ENCODE peak calls at places on chromosome 22, in six cellular contexts. R, C, S, E, Y and X are unnamed samples.

GRCh38 chr22:21982338-21982965 is at the start of gene TOP3B:
- DNase-seq in Y (peak), E (peak), S (peak), C (peak), R (peak), X (peak)

GRCh38 chr22:46030241-46030880 is 53.4 kb upstream of the WNT7B start:
- DNase-seq in Y (no peak), C (no peak), E (peak), R (no peak), S (no peak), X (no peak)

GRCh38 chr22:47612136-47612910 is 849.9 kb downstream of the TBC1D22A start:
- DNase-seq in C (no peak), S (no peak), E (no peak), Y (peak), R (no peak), X (no peak)

GRCh38 chr22:27206747-27207133 is 549.4 kb downstream of the MIAT start:
- DNase-seq in E (no peak), C (no peak), Y (no peak), R (no peak), S (no peak), X (no peak)

GRCh38 chr22:40973144-40973543 is 22.0 kb downstream of the RBX1 start:
- DNase-seq in S (no peak), E (no peak), R (no peak), C (no peak), Y (no peak), X (no peak)

GRCh38 chr22:42683599-42684283 is 34.5 kb upstream of the CYB5R3 start:
- DNase-seq in Y (peak), E (peak), R (no peak), S (no peak), C (no peak), X (no peak)

GRCh38 chr22:47902646-47903180 is 1140.3 kb downstream of the TBC1D22A start:
- DNase-seq in E (no peak), R (no peak), C (no peak), S (no peak), Y (no peak), X (no peak)

GRCh38 chr22:48576333-48577013 is 1251.2 kb downstream of the BRD1 start:
- DNase-seq in R (peak), C (no peak), E (no peak), S (no peak), Y (peak), X (peak)

GRCh38 chr22:47090591-47091240 is 328.3 kb downstream of the TBC1D22A start:
- DNase-seq in R (no peak), C (peak), Y (no peak), S (no peak), E (no peak), X (no peak)

GRCh38 chr22:30930228-30930627 is 38.3 kb downstream of the MORC2 start:
- DNase-seq in C (no peak), E (no peak), R (no peak), Y (no peak), S (no peak), X (no peak)

GRCh38 chr22:45946805-45947600 is 30.0 kb downstream of the WNT7B start:
- DNase-seq in Y (no peak), C (no peak), R (no peak), S (no peak), E (no peak), X (no peak)

GRCh38 chr22:27151407-27151806 is 494.0 kb downstream of the MIAT start:
- DNase-seq in C (no peak), R (peak), E (no peak), Y (no peak), S (no peak), X (no peak)

GRCh38 chr22:30969532-30970355 is 679 bp downstream of the TUG1 start:
- DNase-seq in E (peak), S (peak), R (peak), Y (no peak), C (peak), X (no peak)

GRCh38 chr22:39556970-39557811 is 13.4 kb upstream of the CACNA1I start:
- DNase-seq in E (no peak), S (no peak), R (peak), C (peak), Y (no peak), X (peak)

GRCh38 chr22:48952256-48953102 is 875.2 kb downstream of the BRD1 start:
- DNase-seq in Y (no peak), R (no peak), S (peak), C (no peak), E (no peak), X (peak)

GRCh38 chr22:45934659-45935341 is 42.2 kb downstream of the WNT7B start:
- DNase-seq in S (peak), C (peak), E (peak), R (no peak), Y (no peak), X (peak)

GRCh38 chr22:39308614-39309363 is 10.6 kb downstream of the RPL3 start:
- DNase-seq in R (no peak), S (peak), E (no peak), Y (peak), C (peak), X (no peak)

GRCh38 chr22:41204992-41205900 is at the start of gene L3MBTL2:
- DNase-seq in C (peak), Y (peak), E (peak), R (peak), S (peak), X (peak)

GRCh38 chr22:20904008-20904979 is 12.9 kb upstream of the CRKL start:
- DNase-seq in S (no peak), E (no peak), R (no peak), C (peak), Y (no peak), X (no peak)

DNA sequence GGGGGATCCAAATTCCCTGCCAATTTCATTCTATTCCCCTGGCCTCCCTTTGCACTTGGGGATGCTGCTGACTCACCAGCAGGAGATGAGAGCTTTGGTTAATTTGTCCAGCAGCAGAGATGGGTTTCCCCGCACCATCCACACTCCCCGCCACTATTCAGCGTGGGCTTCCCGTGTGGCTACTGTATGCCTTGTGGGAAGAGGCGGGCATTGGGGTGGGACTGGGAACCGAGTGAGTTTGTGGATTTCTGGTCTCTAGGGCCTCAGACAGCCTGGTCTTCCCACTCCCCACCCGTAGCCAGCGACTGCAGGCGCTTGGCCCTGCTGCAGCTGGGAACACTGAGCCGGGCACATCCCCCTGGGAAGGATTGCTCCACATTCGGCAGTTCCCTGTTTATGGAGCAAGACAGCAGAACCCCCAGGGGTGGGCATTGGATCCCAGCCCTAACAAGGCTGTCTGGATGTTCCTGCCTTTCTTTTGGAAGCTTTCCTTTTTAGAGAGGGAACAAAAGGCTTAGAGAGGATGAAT is 23.4 kb downstream of the KIAA1671 start:
- DNase-seq in C (no peak), R (no peak), S (no peak), E (no peak), Y (peak), X (no peak)
- TF ChIP-seq CTCF in C (no peak), R (no peak), S (no peak), E (no peak), Y (no peak), X (no peak)

GRCh38 chr22:29842172-29842571 is 4.1 kb upstream of the ASCC2 start:
- DNase-seq in Y (no peak), R (no peak), E (no peak), S (no peak), C (no peak), X (no peak)

GRCh38 chr22:29838599-29838956 is 504 bp upstream of the ASCC2 start:
- DNase-seq in Y (no peak), E (no peak), S (no peak), R (no peak), C (no peak), X (no peak)

GRCh38 chr22:29833392-29833949 is 4.6 kb downstream of the ASCC2 start:
- DNase-seq in E (no peak), C (no peak), S (no peak), R (no peak), Y (no peak), X (no peak)

GRCh38 chr22:29840498-29840897 is 2.4 kb upstream of the ASCC2 start:
- DNase-seq in S (no peak), Y (no peak), C (no peak), R (no peak), E (no peak), X (no peak)

GRCh38 chr22:29837780-29838598 is at the start of gene ASCC2:
- DNase-seq in R (peak), C (peak), S (peak), Y (peak), E (peak), X (peak)
- TF ChIP-seq CTCF in R (no peak), C (no peak), S (no peak), Y (no peak), E (peak), X (no peak)

GRCh38 chr22:38190581-38190980 is 9.0 kb upstream of the PLA2G6 start:
- DNase-seq in Y (no peak), R (no peak), C (no peak), S (no peak), E (no peak), X (no peak)

GRCh38 chr22:38191746-38192474 is 9.9 kb upstream of the MAFF start:
- DNase-seq in E (no peak), R (no peak), S (no peak), Y (no peak), C (no peak), X (no peak)

GRCh38 chr22:38193580-38193979 is 8.2 kb upstream of the MAFF start:
- DNase-seq in R (no peak), S (peak), E (no peak), C (no peak), Y (no peak), X (no peak)

GRCh38 chr22:38191115-38191514 is 9.5 kb upstream of the PLA2G6 start:
- DNase-seq in R (no peak), Y (no peak), S (no peak), E (no peak), C (no peak), X (no peak)

DNA sequence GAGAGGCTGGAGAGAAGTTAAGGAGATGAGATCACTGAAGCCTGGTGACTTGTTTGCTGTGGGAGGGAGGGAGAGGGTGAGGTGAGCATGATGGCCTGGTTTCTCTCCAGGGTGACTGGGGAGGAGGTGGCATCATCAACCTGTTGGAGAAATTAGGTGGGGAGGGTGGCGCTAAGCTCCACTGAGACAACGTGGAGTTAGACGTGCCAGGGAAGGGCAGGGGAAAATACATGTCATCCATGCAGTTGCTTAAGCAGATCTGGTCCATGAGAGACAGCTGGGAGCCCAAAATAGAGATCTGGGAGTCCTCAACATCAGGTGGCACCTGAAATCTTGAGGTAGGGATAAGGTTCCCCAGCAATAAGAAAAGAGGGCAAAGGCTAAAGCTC is 9.3 kb upstream of the MAFF start:
- DNase-seq in Y (no peak), S (no peak), R (no peak), E (no peak), C (no peak), X (no peak)
- TF ChIP-seq CTCF in Y (no peak), S (no peak), R (no peak), E (no peak), C (no peak), X (no peak)

GRCh38 chr22:43996981-43997265 is 27.2 kb upstream of the PARVB start:
- DNase-seq in R (peak), C (no peak), Y (no peak), E (no peak), S (no peak), X (no peak)
- TF ChIP-seq CTCF in R (peak), C (no peak), Y (no peak), E (no peak), S (no peak), X (no peak)

GRCh38 chr22:50276143-50276542 is 6.0 kb upstream of the MAPK11 start:
- DNase-seq in R (peak), C (peak), Y (no peak), E (no peak), S (peak), X (no peak)
- TF ChIP-seq CTCF in R (peak), C (peak), Y (peak), E (peak), S (no peak), X (peak)

GRCh38 chr22:37155971-37156370 is 6.3 kb upstream of the IL2RB start:
- DNase-seq in C (no peak), E (no peak), S (no peak), R (no peak), Y (no peak), X (no peak)

GRCh38 chr22:37157516-37158289 is 8.0 kb upstream of the IL2RB start:
- DNase-seq in R (no peak), E (no peak), Y (no peak), S (no peak), C (no peak), X (no peak)

GRCh38 chr22:37158963-37159290 is 9.2 kb upstream of the IL2RB start:
- DNase-seq in C (no peak), E (no peak), Y (no peak), R (no peak), S (no peak), X (no peak)

GRCh38 chr22:37154925-37155712 is 5.4 kb upstream of the IL2RB start:
- DNase-seq in S (no peak), Y (no peak), E (no peak), R (no peak), C (peak), X (no peak)

GRCh38 chr22:37156686-37157435 is 7.1 kb upstream of the IL2RB start:
- DNase-seq in Y (no peak), S (no peak), C (no peak), E (no peak), R (no peak), X (no peak)
- TF ChIP-seq CTCF in Y (no peak), S (no peak), C (no peak), E (no peak), R (no peak), X (no peak)

GRCh38 chr22:38030311-38031133 is 26.7 kb upstream of the PICK1 start:
- DNase-seq in S (no peak), R (peak), C (no peak), Y (no peak), E (no peak), X (no peak)
- TF ChIP-seq CTCF in S (no peak), R (no peak), C (peak), Y (no peak), E (no peak), X (no peak)

DNA sequence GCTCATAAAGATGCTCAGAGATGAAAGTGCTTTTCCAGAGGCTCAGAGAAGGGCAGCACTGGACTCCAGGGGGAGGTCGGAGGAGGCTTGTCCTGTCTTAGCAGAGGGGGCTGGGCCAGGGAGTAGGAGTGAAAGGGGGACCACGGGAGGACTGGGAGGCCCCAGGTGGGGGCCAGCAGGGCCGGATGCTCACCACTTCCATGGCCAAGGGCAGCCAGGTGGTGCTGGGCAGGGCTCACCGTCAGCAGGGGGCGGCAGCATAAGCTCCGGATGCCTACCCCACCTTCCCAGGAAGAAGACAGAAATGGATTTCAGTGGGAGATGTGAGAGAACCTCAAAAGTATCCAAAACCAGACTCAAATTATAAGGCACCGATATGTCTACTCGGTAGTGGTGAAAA is 11.0 kb downstream of the RAB36 start:
- DNase-seq in C (no peak), E (no peak), Y (no peak), R (peak), S (no peak), X (no peak)
- TF ChIP-seq CTCF in C (peak), E (no peak), Y (no peak), R (peak), S (no peak), X (no peak)

GRCh38 chr22:37202001-37202555 is 10.2 kb downstream of the SSTR3 start:
- DNase-seq in C (no peak), Y (peak), E (no peak), R (no peak), S (no peak), X (no peak)
- TF ChIP-seq CTCF in C (no peak), Y (no peak), E (no peak), R (no peak), S (no peak), X (no peak)

DNA sequence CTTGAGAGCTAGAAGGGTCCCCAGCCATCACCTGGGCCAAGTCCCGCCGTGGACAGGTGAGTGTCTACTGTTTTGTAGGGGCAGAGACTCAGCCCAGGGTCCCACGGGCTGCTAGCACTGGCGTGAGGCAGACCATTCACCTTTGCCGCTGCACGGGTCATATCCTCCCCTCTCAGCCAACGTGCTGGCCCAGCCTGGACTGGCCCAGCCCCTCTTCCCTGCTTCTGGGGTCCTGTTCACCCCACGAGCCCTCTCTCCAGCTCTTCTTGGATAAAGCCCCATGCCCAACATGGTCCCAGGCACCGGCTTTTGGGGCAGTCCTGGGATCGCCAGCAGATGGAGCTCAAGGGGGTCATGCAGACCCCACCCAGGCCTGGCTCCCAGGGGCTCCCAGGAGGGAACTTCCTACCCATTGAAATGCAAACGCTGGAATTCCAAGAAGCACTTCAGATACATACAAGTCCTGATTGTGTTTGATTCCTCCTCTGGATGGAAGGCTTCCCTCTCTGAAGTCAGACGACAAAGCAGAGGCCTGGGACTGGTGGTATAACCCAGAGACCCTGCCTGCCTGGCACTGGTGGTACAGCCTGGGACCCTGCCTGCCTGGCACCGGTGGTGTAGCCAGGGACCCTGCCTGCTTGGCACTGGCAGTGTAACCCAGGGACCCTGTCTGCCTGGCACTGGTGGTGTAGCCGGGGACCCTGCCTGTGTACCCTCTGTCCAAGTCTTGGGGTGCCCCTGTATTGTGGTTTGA is 8.9 kb upstream of the SEPTIN5 start:
- DNase-seq in R (peak), E (no peak), S (no peak), C (no peak), Y (peak), X (peak)
- TF ChIP-seq CTCF in R (peak), E (no peak), S (no peak), C (peak), Y (no peak), X (no peak)